ENCODE peak calls at places on chromosomes 3 and 15, in five cellular contexts. One of them, this sample, is unnamed.

GRCh38 chr3:138861755-138862333 is 27.1 kb upstream of the PIK3CB start:
- DNase-seq in dorsolateral prefrontal cortex: peak
- DNase-seq in OCI-LY7: no peak
- DNase-seq in neural progenitor cell: peak
- DNase-seq in cardiac fibroblast: peak
- DNase-seq in this sample: peak

GRCh38 chr15:89377842-89378698 is 43.4 kb upstream of the POLG start:
- DNase-seq in dorsolateral prefrontal cortex: peak
- DNase-seq in cardiac fibroblast: no peak
- DNase-seq in OCI-LY7: no peak
- DNase-seq in neural progenitor cell: peak
- DNase-seq in this sample: no peak

GRCh38 chr15:66846811-66847210 is 144.8 kb downstream of the SMAD6 start:
- DNase-seq in dorsolateral prefrontal cortex: no peak
- DNase-seq in cardiac fibroblast: no peak
- DNase-seq in OCI-LY7: no peak
- DNase-seq in neural progenitor cell: no peak
- DNase-seq in this sample: no peak

GRCh38 chr3:15361494-15362214 is 29.3 kb upstream of the SH3BP5 start:
- DNase-seq in OCI-LY7: peak
- DNase-seq in cardiac fibroblast: no peak
- DNase-seq in dorsolateral prefrontal cortex: no peak
- DNase-seq in neural progenitor cell: peak
- DNase-seq in this sample: peak

GRCh38 chr3:27712136-27713065 is 9.7 kb downstream of the EOMES start:
- DNase-seq in cardiac fibroblast: peak
- DNase-seq in dorsolateral prefrontal cortex: peak
- DNase-seq in neural progenitor cell: peak
- DNase-seq in OCI-LY7: peak
- DNase-seq in this sample: peak

GRCh38 chr3:38636464-38636863 is 13.0 kb downstream of the SCN5A start:
- DNase-seq in dorsolateral prefrontal cortex: no peak
- DNase-seq in cardiac fibroblast: no peak
- DNase-seq in OCI-LY7: no peak
- DNase-seq in neural progenitor cell: no peak
- DNase-seq in this sample: no peak

GRCh38 chr3:30607032-30607833 is 832 bp downstream of the TGFBR2 start:
- DNase-seq in neural progenitor cell: peak
- DNase-seq in OCI-LY7: peak
- DNase-seq in dorsolateral prefrontal cortex: peak
- DNase-seq in cardiac fibroblast: peak
- DNase-seq in this sample: peak

GRCh38 chr3:164791263-164791662 is 287.0 kb downstream of the SI start:
- DNase-seq in cardiac fibroblast: no peak
- DNase-seq in dorsolateral prefrontal cortex: no peak
- DNase-seq in neural progenitor cell: no peak
- DNase-seq in OCI-LY7: no peak
- DNase-seq in this sample: no peak

DNA sequence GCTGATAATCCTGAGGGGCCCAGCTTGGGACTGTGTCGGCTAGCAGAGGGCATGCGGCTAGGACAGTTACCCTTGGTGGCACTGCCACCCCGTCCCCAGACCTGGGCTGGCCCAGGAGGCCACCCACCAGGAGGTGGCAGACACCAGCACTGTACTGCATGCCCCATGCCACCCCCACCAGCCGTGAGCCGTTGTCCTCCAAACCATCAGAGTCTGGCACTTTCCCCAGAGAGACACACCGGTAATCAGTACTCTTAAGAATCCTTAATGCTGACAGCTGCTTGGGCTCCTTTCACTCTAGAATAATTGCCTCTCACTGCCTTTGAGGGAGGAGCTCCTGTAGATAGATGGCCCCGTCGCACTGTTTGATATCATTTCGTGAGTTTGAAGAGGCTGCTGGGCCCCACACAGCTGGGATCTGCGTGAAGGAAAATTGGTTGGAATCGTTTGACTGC is 94.6 kb downstream of the LRRK1 start:
- DNase-seq in dorsolateral prefrontal cortex: no peak
- DNase-seq in cardiac fibroblast: no peak
- DNase-seq in OCI-LY7: no peak
- DNase-seq in neural progenitor cell: no peak
- DNase-seq in this sample: no peak
- TF ChIP-seq CTCF in dorsolateral prefrontal cortex: no peak
- TF ChIP-seq CTCF in cardiac fibroblast: no peak
- TF ChIP-seq CTCF in OCI-LY7: no peak
- TF ChIP-seq CTCF in neural progenitor cell: no peak
- TF ChIP-seq CTCF in this sample: no peak

GRCh38 chr15:95019907-95020306 is 788.5 kb downstream of the MCTP2 start:
- DNase-seq in cardiac fibroblast: no peak
- DNase-seq in neural progenitor cell: no peak
- DNase-seq in dorsolateral prefrontal cortex: no peak
- DNase-seq in OCI-LY7: no peak
- DNase-seq in this sample: no peak

GRCh38 chr15:95018888-95019545 is 787.7 kb downstream of the MCTP2 start:
- DNase-seq in OCI-LY7: no peak
- DNase-seq in cardiac fibroblast: peak
- DNase-seq in dorsolateral prefrontal cortex: no peak
- DNase-seq in neural progenitor cell: no peak
- DNase-seq in this sample: peak

GRCh38 chr15:95021816-95022215 is 790.5 kb downstream of the MCTP2 start:
- DNase-seq in OCI-LY7: no peak
- DNase-seq in neural progenitor cell: no peak
- DNase-seq in cardiac fibroblast: no peak
- DNase-seq in dorsolateral prefrontal cortex: no peak
- DNase-seq in this sample: no peak

GRCh38 chr15:95025924-95026728 is 794.8 kb downstream of the MCTP2 start:
- DNase-seq in cardiac fibroblast: peak
- DNase-seq in dorsolateral prefrontal cortex: no peak
- DNase-seq in OCI-LY7: peak
- DNase-seq in neural progenitor cell: peak
- DNase-seq in this sample: peak

GRCh38 chr15:95024388-95024787 is 793.0 kb downstream of the MCTP2 start:
- DNase-seq in cardiac fibroblast: peak
- DNase-seq in neural progenitor cell: peak
- DNase-seq in OCI-LY7: peak
- DNase-seq in dorsolateral prefrontal cortex: no peak
- DNase-seq in this sample: peak
- TF ChIP-seq CTCF in cardiac fibroblast: peak
- TF ChIP-seq CTCF in neural progenitor cell: peak
- TF ChIP-seq CTCF in OCI-LY7: peak
- TF ChIP-seq CTCF in dorsolateral prefrontal cortex: peak
- TF ChIP-seq CTCF in this sample: peak

DNA sequence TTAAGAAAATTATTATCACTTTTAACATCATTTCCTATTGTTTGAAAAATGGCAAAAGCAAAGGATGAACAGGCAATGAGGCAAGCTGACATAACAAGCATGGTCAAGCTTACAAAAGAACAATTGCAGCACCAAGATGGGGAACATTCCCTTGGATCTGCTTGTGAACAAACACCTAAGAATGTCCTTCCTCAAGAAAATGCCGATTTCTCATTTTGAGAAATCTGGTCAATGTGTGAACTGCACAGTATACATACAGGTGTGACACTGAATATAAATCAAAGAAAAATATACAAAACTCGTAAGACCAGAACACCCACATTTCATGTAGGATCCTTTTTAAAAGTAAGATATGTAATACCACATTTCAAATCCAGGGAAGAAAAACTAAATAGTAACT is 58.9 kb downstream of the LRRFIP2 start:
- DNase-seq in OCI-LY7: no peak
- DNase-seq in dorsolateral prefrontal cortex: no peak
- DNase-seq in cardiac fibroblast: peak
- DNase-seq in neural progenitor cell: no peak
- DNase-seq in this sample: peak
- TF ChIP-seq CTCF in OCI-LY7: no peak
- TF ChIP-seq CTCF in dorsolateral prefrontal cortex: no peak
- TF ChIP-seq CTCF in cardiac fibroblast: no peak
- TF ChIP-seq CTCF in neural progenitor cell: no peak
- TF ChIP-seq CTCF in this sample: no peak

DNA sequence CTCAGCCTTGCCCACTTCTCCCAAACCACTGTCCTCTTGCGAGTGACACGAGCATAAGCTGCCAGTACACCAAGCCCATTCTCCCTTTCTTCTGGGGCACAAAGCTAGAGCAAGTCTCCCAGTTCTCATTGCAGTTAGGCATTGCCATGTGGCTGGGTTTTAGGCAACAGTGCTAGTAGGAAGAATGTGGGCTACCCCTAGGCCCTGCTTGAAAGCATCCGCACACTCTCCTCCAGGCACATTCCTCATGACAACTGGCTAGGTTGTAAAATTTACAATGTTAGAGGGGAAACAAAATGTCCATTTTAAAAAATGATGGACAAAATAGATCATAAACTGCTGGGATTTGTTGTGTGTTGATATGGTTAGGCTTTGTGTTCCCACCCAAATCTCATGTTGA is 19.7 kb downstream of the ITGB5 start:
- DNase-seq in neural progenitor cell: no peak
- DNase-seq in OCI-LY7: no peak
- DNase-seq in cardiac fibroblast: no peak
- DNase-seq in dorsolateral prefrontal cortex: no peak
- DNase-seq in this sample: no peak
- TF ChIP-seq CTCF in neural progenitor cell: no peak
- TF ChIP-seq CTCF in OCI-LY7: no peak
- TF ChIP-seq CTCF in cardiac fibroblast: no peak
- TF ChIP-seq CTCF in dorsolateral prefrontal cortex: no peak
- TF ChIP-seq CTCF in this sample: no peak

GRCh38 chr3:71586810-71587242 is 3.3 kb upstream of the FOXP1 start:
- DNase-seq in OCI-LY7: peak
- DNase-seq in cardiac fibroblast: no peak
- DNase-seq in neural progenitor cell: no peak
- DNase-seq in dorsolateral prefrontal cortex: no peak
- DNase-seq in this sample: no peak
- TF ChIP-seq CTCF in OCI-LY7: peak
- TF ChIP-seq CTCF in cardiac fibroblast: no peak
- TF ChIP-seq CTCF in neural progenitor cell: no peak
- TF ChIP-seq CTCF in dorsolateral prefrontal cortex: no peak
- TF ChIP-seq CTCF in this sample: no peak

GRCh38 chr15:44426975-44427755 is at the start of gene CTDSPL2:
- DNase-seq in dorsolateral prefrontal cortex: peak
- DNase-seq in neural progenitor cell: peak
- DNase-seq in cardiac fibroblast: peak
- DNase-seq in OCI-LY7: peak
- DNase-seq in this sample: peak
- TF ChIP-seq CTCF in dorsolateral prefrontal cortex: peak
- TF ChIP-seq CTCF in neural progenitor cell: peak
- TF ChIP-seq CTCF in cardiac fibroblast: no peak
- TF ChIP-seq CTCF in OCI-LY7: no peak
- TF ChIP-seq CTCF in this sample: peak

GRCh38 chr15:85543741-85544155 is 163.3 kb downstream of the AKAP13 start:
- DNase-seq in neural progenitor cell: no peak
- DNase-seq in dorsolateral prefrontal cortex: peak
- DNase-seq in OCI-LY7: no peak
- DNase-seq in cardiac fibroblast: peak
- DNase-seq in this sample: no peak
- TF ChIP-seq CTCF in neural progenitor cell: no peak
- TF ChIP-seq CTCF in dorsolateral prefrontal cortex: no peak
- TF ChIP-seq CTCF in OCI-LY7: no peak
- TF ChIP-seq CTCF in cardiac fibroblast: peak
- TF ChIP-seq CTCF in this sample: no peak

DNA sequence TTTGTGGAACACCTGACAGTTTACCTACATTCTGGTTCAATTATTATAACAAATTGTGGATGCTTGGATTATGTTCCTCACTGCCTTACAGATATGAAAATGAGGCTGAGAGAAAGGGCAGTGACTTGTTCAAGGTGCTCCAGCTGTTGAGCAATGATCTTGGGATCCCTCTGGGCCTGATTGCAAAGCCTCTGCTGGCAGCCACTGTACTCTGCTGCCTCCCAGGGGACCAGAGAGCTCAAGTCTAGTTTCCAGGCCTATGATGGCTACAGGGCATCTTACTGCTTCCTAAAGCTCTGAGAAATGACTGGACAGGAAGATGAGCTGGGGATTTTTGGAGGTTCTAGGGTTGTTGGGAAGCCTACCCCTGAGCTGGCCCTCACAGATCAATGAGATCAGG is 2.3 kb upstream of the SHC4 start:
- DNase-seq in OCI-LY7: peak
- DNase-seq in cardiac fibroblast: peak
- DNase-seq in dorsolateral prefrontal cortex: no peak
- DNase-seq in neural progenitor cell: no peak
- DNase-seq in this sample: peak
- TF ChIP-seq CTCF in OCI-LY7: no peak
- TF ChIP-seq CTCF in cardiac fibroblast: peak
- TF ChIP-seq CTCF in dorsolateral prefrontal cortex: no peak
- TF ChIP-seq CTCF in neural progenitor cell: peak
- TF ChIP-seq CTCF in this sample: peak